ENCODE peak calls at places on chromosomes 6 and 20, in six cellular contexts. U, S, E, X, I and H are unnamed samples.

GRCh38 chr6:53302678-53303360 is 45.9 kb downstream of the ELOVL5 start:
- DNase-seq in U (no peak), S (no peak), E (no peak), X (no peak), I (no peak), H (no peak)

GRCh38 chr20:41969656-41970055 is 351.5 kb upstream of the CHD6 start:
- DNase-seq in U (no peak), S (no peak), E (peak), X (no peak), I (no peak), H (no peak)

GRCh38 chr6:36339156-36339555 is 2.5 kb upstream of the BNIP5 start:
- DNase-seq in U (no peak), S (no peak), E (no peak), X (no peak), I (no peak), H (no peak)

GRCh38 chr6:159616456-159616855 is 76.6 kb downstream of the SOD2 start:
- DNase-seq in U (no peak), S (no peak), E (no peak), X (no peak), I (no peak), H (no peak)

GRCh38 chr6:93124226-93124625 is 295.1 kb downstream of the EPHA7 start:
- DNase-seq in U (no peak), S (no peak), E (no peak), X (no peak), I (no peak), H (no peak)

GRCh38 chr6:132494954-132495353 is 18.0 kb downstream of the STX7 start:
- DNase-seq in U (no peak), S (no peak), E (no peak), X (no peak), I (no peak), H (no peak)

GRCh38 chr20:44083220-44083933 is 103.6 kb downstream of the JPH2 start:
- DNase-seq in U (no peak), S (no peak), E (no peak), X (no peak), I (no peak), H (no peak)

GRCh38 chr20:774016-774679 is 5.8 kb upstream of the SLC52A3 start:
- DNase-seq in U (no peak), S (no peak), E (no peak), X (no peak), I (no peak), H (no peak)

GRCh38 chr6:1756472-1757129 is 146.9 kb downstream of the FOXC1 start:
- DNase-seq in U (no peak), S (no peak), E (no peak), X (no peak), I (no peak), H (no peak)

GRCh38 chr6:34292954-34293353 is 44.1 kb upstream of the SMIM29 start:
- DNase-seq in U (no peak), S (no peak), E (no peak), X (no peak), I (no peak), H (no peak)

GRCh38 chr20:54173653-54174451 is at the start of gene CYP24A1:
- DNase-seq in U (no peak), S (no peak), E (peak), X (no peak), I (peak), H (no peak)

GRCh38 chr6:113352029-113352801 is 504.9 kb upstream of the MARCKS start:
- DNase-seq in U (no peak), S (no peak), E (no peak), X (no peak), I (no peak), H (no peak)

GRCh38 chr6:53793318-53793975 is 1.4 kb upstream of the LRRC1 start:
- DNase-seq in U (no peak), S (peak), E (peak), X (peak), I (peak), H (no peak)

GRCh38 chr6:24154121-24154520 is 28.1 kb downstream of the NRSN1 start:
- DNase-seq in U (no peak), S (no peak), E (no peak), X (no peak), I (no peak), H (no peak)

GRCh38 chr6:82840571-82840970 is 225.1 kb downstream of the UBE3D start:
- DNase-seq in U (no peak), S (no peak), E (no peak), X (no peak), I (no peak), H (no peak)

GRCh38 chr20:34559311-34560140 is 1.0 kb downstream of the MAP1LC3A start:
- DNase-seq in U (no peak), S (no peak), E (no peak), X (no peak), I (no peak), H (no peak)

GRCh38 chr20:45972500-45973183 is 639 bp upstream of the ZNF335 start:
- DNase-seq in U (no peak), S (no peak), E (no peak), X (no peak), I (no peak), H (no peak)

GRCh38 chr20:45427236-45428149 is 11.6 kb downstream of the PIGT start:
- DNase-seq in U (no peak), S (no peak), E (no peak), X (no peak), I (no peak), H (no peak)

GRCh38 chr6:118660218-118660569 is 8.8 kb upstream of the CEP85L start:
- DNase-seq in U (no peak), S (peak), E (no peak), X (no peak), I (no peak), H (peak)

GRCh38 chr20:17537959-17538358 is 6.8 kb upstream of the BFSP1 start:
- DNase-seq in U (no peak), S (no peak), E (no peak), X (no peak), I (no peak), H (no peak)

GRCh38 chr6:34276881-34277762 is 28.3 kb upstream of the SMIM29 start:
- DNase-seq in U (no peak), S (no peak), E (no peak), X (no peak), I (peak), H (no peak)

GRCh38 chr6:52925919-52926792 is 16.7 kb upstream of the GSTA3 start:
- DNase-seq in U (no peak), S (no peak), E (no peak), X (no peak), I (no peak), H (no peak)

GRCh38 chr20:54112221-54112884 is 42.0 kb upstream of the BCAS1 start:
- DNase-seq in U (no peak), S (no peak), E (no peak), X (no peak), I (no peak), H (no peak)

GRCh38 chr6:5513393-5513792 is 252.1 kb downstream of the FARS2 start:
- DNase-seq in U (no peak), S (no peak), E (no peak), X (no peak), I (no peak), H (no peak)

GRCh38 chr6:37314803-37315515 is 38.8 kb upstream of the RNF8 start:
- DNase-seq in U (no peak), S (peak), E (peak), X (peak), I (peak), H (no peak)

GRCh38 chr6:11806561-11807317 is 28.1 kb upstream of the ADTRP start:
- DNase-seq in U (no peak), S (no peak), E (peak), X (no peak), I (no peak), H (no peak)

GRCh38 chr6:35498407-35499045 is 1.6 kb upstream of the TEAD3 start:
- DNase-seq in U (no peak), S (no peak), E (peak), X (no peak), I (no peak), H (no peak)